ENCODE peak calls at places on chromosomes 12 and 14, in four cellular contexts. One of them, this sample, is unnamed.

GRCh38 chr12:70796989-70797388 is 123.5 kb downstream of the PTPRR start:
- DNase-seq in H4: no peak
- DNase-seq in activated CD4-positive, alpha-beta T cell treated with anti-CD3 and anti-CD28 coated beads, Interleukin-2, amount 50 U/mL, for 24 hours: no peak
- DNase-seq in stimulated activated CD4-positive, alpha-beta T cell treated with anti-CD3 and anti-CD28 coated beads, Interleukin-2, amount 100 ng/mL, for 24 hours: no peak
- DNase-seq in this sample: no peak

GRCh38 chr12:106195638-106196037 is 52.2 kb downstream of the CKAP4 start:
- DNase-seq in H4: no peak
- DNase-seq in activated CD4-positive, alpha-beta T cell treated with anti-CD3 and anti-CD28 coated beads, Interleukin-2, amount 50 U/mL, for 24 hours: no peak
- DNase-seq in stimulated activated CD4-positive, alpha-beta T cell treated with anti-CD3 and anti-CD28 coated beads, Interleukin-2, amount 100 ng/mL, for 24 hours: no peak
- DNase-seq in this sample: peak; percentile 70

GRCh38 chr12:79555006-79555925 is 135.5 kb downstream of the PAWR start:
- DNase-seq in H4: peak; percentile 35
- DNase-seq in activated CD4-positive, alpha-beta T cell treated with anti-CD3 and anti-CD28 coated beads, Interleukin-2, amount 50 U/mL, for 24 hours: no peak
- DNase-seq in stimulated activated CD4-positive, alpha-beta T cell treated with anti-CD3 and anti-CD28 coated beads, Interleukin-2, amount 100 ng/mL, for 24 hours: no peak
- DNase-seq in this sample: no peak

GRCh38 chr14:91692075-91692474 is 39.8 kb downstream of the CATSPERB start:
- DNase-seq in H4: no peak
- DNase-seq in activated CD4-positive, alpha-beta T cell treated with anti-CD3 and anti-CD28 coated beads, Interleukin-2, amount 50 U/mL, for 24 hours: no peak
- DNase-seq in stimulated activated CD4-positive, alpha-beta T cell treated with anti-CD3 and anti-CD28 coated beads, Interleukin-2, amount 100 ng/mL, for 24 hours: no peak
- DNase-seq in this sample: no peak

GRCh38 chr14:79514700-79515099 is 696.6 kb downstream of the DIO2 start:
- DNase-seq in H4: peak; percentile 8
- DNase-seq in activated CD4-positive, alpha-beta T cell treated with anti-CD3 and anti-CD28 coated beads, Interleukin-2, amount 50 U/mL, for 24 hours: no peak
- DNase-seq in stimulated activated CD4-positive, alpha-beta T cell treated with anti-CD3 and anti-CD28 coated beads, Interleukin-2, amount 100 ng/mL, for 24 hours: no peak
- DNase-seq in this sample: no peak

GRCh38 chr12:132191715-132192553 is 47.7 kb downstream of the NOC4L start:
- DNase-seq in H4: no peak
- DNase-seq in activated CD4-positive, alpha-beta T cell treated with anti-CD3 and anti-CD28 coated beads, Interleukin-2, amount 50 U/mL, for 24 hours: no peak
- DNase-seq in stimulated activated CD4-positive, alpha-beta T cell treated with anti-CD3 and anti-CD28 coated beads, Interleukin-2, amount 100 ng/mL, for 24 hours: no peak
- DNase-seq in this sample: peak; percentile 39

GRCh38 chr14:29953501-29953900 is 25.9 kb upstream of the PRKD1 start:
- DNase-seq in H4: no peak
- DNase-seq in activated CD4-positive, alpha-beta T cell treated with anti-CD3 and anti-CD28 coated beads, Interleukin-2, amount 50 U/mL, for 24 hours: no peak
- DNase-seq in stimulated activated CD4-positive, alpha-beta T cell treated with anti-CD3 and anti-CD28 coated beads, Interleukin-2, amount 100 ng/mL, for 24 hours: no peak
- DNase-seq in this sample: no peak

GRCh38 chr12:1519642-1520041 is 74.7 kb downstream of the FBXL14 start:
- DNase-seq in H4: no peak
- DNase-seq in activated CD4-positive, alpha-beta T cell treated with anti-CD3 and anti-CD28 coated beads, Interleukin-2, amount 50 U/mL, for 24 hours: no peak
- DNase-seq in stimulated activated CD4-positive, alpha-beta T cell treated with anti-CD3 and anti-CD28 coated beads, Interleukin-2, amount 100 ng/mL, for 24 hours: no peak
- DNase-seq in this sample: no peak

GRCh38 chr14:71556730-71557129 is 375.5 kb upstream of the RGS6 start:
- DNase-seq in H4: no peak
- DNase-seq in activated CD4-positive, alpha-beta T cell treated with anti-CD3 and anti-CD28 coated beads, Interleukin-2, amount 50 U/mL, for 24 hours: no peak
- DNase-seq in stimulated activated CD4-positive, alpha-beta T cell treated with anti-CD3 and anti-CD28 coated beads, Interleukin-2, amount 100 ng/mL, for 24 hours: no peak
- DNase-seq in this sample: no peak

GRCh38 chr12:116863275-116863767 is 17.9 kb downstream of the HRK start:
- DNase-seq in H4: peak; percentile 17
- DNase-seq in activated CD4-positive, alpha-beta T cell treated with anti-CD3 and anti-CD28 coated beads, Interleukin-2, amount 50 U/mL, for 24 hours: no peak
- DNase-seq in stimulated activated CD4-positive, alpha-beta T cell treated with anti-CD3 and anti-CD28 coated beads, Interleukin-2, amount 100 ng/mL, for 24 hours: no peak
- DNase-seq in this sample: no peak

GRCh38 chr12:26795899-26796298 is 37.1 kb downstream of the ITPR2 start:
- DNase-seq in H4: no peak
- DNase-seq in activated CD4-positive, alpha-beta T cell treated with anti-CD3 and anti-CD28 coated beads, Interleukin-2, amount 50 U/mL, for 24 hours: no peak
- DNase-seq in stimulated activated CD4-positive, alpha-beta T cell treated with anti-CD3 and anti-CD28 coated beads, Interleukin-2, amount 100 ng/mL, for 24 hours: no peak
- DNase-seq in this sample: no peak

GRCh38 chr14:92719890-92720323 is 28.5 kb downstream of the LGMN start:
- DNase-seq in H4: no peak
- DNase-seq in activated CD4-positive, alpha-beta T cell treated with anti-CD3 and anti-CD28 coated beads, Interleukin-2, amount 50 U/mL, for 24 hours: no peak
- DNase-seq in stimulated activated CD4-positive, alpha-beta T cell treated with anti-CD3 and anti-CD28 coated beads, Interleukin-2, amount 100 ng/mL, for 24 hours: no peak
- DNase-seq in this sample: no peak

GRCh38 chr14:49961270-49962222 is 68.7 kb downstream of the ARF6 start:
- DNase-seq in H4: no peak
- DNase-seq in activated CD4-positive, alpha-beta T cell treated with anti-CD3 and anti-CD28 coated beads, Interleukin-2, amount 50 U/mL, for 24 hours: no peak
- DNase-seq in stimulated activated CD4-positive, alpha-beta T cell treated with anti-CD3 and anti-CD28 coated beads, Interleukin-2, amount 100 ng/mL, for 24 hours: no peak
- DNase-seq in this sample: no peak